ENCODE peak calls at places on chromosomes 16 and 17, in ten cellular contexts. J is cardiac muscle cell, O is GM23338, U is foreskin fibroblast, G is GM10248, C is spleen, P is fibroblast of lung, H is H9, A is GM06990, I is upper lobe of right lung. V is an unnamed sample.

GRCh38 chr17:75364078-75364477 is 41.4 kb downstream of the GRB2 start:
- DNase-seq in U (peak; percentile 75), P (peak; percentile 67), G (no peak), J (peak; percentile 66), C (no peak), A (no peak), I (no peak), O (no peak), H (no peak), V (peak; percentile 20)

GRCh38 chr17:32763855-32764439 is 113.0 kb downstream of the MYO1D start:
- DNase-seq in J (no peak), I (no peak), G (no peak), C (no peak), P (no peak), O (no peak), A (no peak), U (no peak), H (no peak), V (no peak)

GRCh38 chr16:57482845-57483545 is 3.3 kb downstream of the DOK4 start:
- DNase-seq in H (no peak), P (no peak), C (peak; percentile 55), G (no peak), I (no peak), O (no peak), U (no peak), A (no peak), J (no peak), V (no peak)

GRCh38 chr16:84825896-84826557 is 6.2 kb downstream of the CRISPLD2 start:
- DNase-seq in A (no peak), P (peak; percentile 67), C (no peak), U (peak; percentile 87), O (no peak), J (no peak), H (no peak), G (no peak), I (no peak), V (no peak)

GRCh38 chr17:12034538-12034937 is 13.9 kb downstream of the MAP2K4 start:
- DNase-seq in U (no peak), G (no peak), J (no peak), I (no peak), P (no peak), O (no peak), H (no peak), A (no peak), C (no peak), V (no peak)

GRCh38 chr16:67719778-67720144 is 645 bp upstream of the GFOD2 start:
- DNase-seq in J (peak; percentile 58), P (peak; percentile 48), C (peak; percentile 51), O (peak; percentile 45), U (peak; percentile 75), I (peak; percentile 52), H (no peak), A (no peak), G (no peak), V (no peak)

GRCh38 chr17:10775740-10776333 is 28.1 kb downstream of the TMEM238L start:
- DNase-seq in A (no peak), U (no peak), G (no peak), P (no peak), C (no peak), H (no peak), O (no peak), J (no peak), I (no peak), V (no peak)

GRCh38 chr16:56848056-56848936 is 16.7 kb upstream of the SLC12A3 start:
- DNase-seq in U (peak; percentile 86), H (no peak), P (peak; percentile 73), A (no peak), I (peak; percentile 62), O (no peak), G (no peak), J (peak; percentile 75), C (peak; percentile 38), V (peak; percentile 14)

GRCh38 chr17:48155889-48156670 is 48.5 kb downstream of the SNX11 start:
- DNase-seq in I (no peak), G (no peak), P (no peak), A (no peak), O (peak; percentile 56), J (no peak), C (no peak), H (peak; percentile 61), U (no peak), V (no peak)

GRCh38 chr16:799948-800833 is at the start of gene GNG13:
- DNase-seq in A (no peak), O (peak; percentile 69), P (no peak), I (no peak), G (no peak), J (no peak), U (peak; percentile 38), H (peak; percentile 74), C (no peak), V (no peak)

DNA sequence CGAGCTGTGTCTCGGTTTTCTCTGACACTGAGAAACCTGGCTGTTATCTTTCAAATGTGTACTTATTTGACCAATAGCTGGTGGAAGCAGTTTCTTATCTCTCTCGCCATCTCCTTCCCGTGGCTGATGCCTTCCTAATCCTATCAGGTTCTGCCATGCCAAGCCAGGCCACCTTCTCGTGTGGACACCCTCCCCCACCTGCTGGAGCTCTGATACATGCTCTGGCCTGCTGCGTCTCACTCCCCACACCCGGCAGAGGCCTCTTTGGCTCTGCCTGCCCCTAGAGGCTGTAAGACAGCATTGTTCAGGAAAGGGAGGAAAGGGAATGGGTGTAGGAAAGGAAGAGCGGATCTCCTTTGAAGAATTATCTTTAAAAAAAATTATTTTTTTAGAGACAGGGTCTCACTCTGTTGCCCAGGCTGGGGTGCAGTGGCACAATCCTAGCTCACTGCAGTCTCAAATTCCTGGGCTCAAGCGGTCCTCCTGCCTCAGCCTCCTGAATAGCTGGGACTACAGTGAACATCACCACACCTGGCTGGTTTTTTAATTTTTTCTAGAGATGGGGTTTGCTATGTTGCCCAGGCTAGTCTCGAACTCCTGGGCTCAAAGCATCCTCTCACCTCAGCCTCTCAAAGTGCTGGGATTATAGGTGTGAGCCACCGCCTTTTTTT is 7.5 kb upstream of the ARMC5 start:
- DNase-seq in C (no peak), J (peak; percentile 79), G (no peak), P (peak; percentile 72), U (peak; percentile 90), I (peak; percentile 71), O (peak; percentile 85), H (peak; percentile 74), A (no peak), V (no peak)
- TF ChIP-seq CTCF in C (peak; percentile 21), J (peak; percentile 78), G (peak; percentile 13), P (peak; percentile 62), U (peak; percentile 83), I (peak; percentile 49), O (peak; percentile 56), H (peak; percentile 71), A (peak; percentile 48), V (peak; percentile 65)

GRCh38 chr17:50539762-50540440 is 7.1 kb upstream of the SPATA20 start:
- DNase-seq in U (no peak), H (peak; percentile 89), J (no peak), C (no peak), O (peak; percentile 60), A (no peak), P (no peak), I (no peak), G (no peak), V (no peak)

GRCh38 chr17:50541402-50541915 is 5.5 kb upstream of the SPATA20 start:
- DNase-seq in G (no peak), A (no peak), J (no peak), P (no peak), U (no peak), H (no peak), C (no peak), I (no peak), O (no peak), V (no peak)

GRCh38 chr17:50540485-50541401 is 6.2 kb upstream of the SPATA20 start:
- DNase-seq in H (no peak), U (no peak), O (no peak), C (no peak), A (no peak), G (no peak), I (no peak), P (no peak), J (no peak), V (no peak)

GRCh38 chr17:50542795-50543774 is 3.9 kb upstream of the SPATA20 start:
- DNase-seq in A (no peak), U (no peak), G (no peak), O (no peak), J (no peak), C (no peak), P (no peak), H (no peak), I (peak; percentile 85), V (no peak)

GRCh38 chr17:50541916-50542688 is 4.9 kb upstream of the SPATA20 start:
- DNase-seq in A (peak; percentile 87), J (peak; percentile 87), O (peak; percentile 94), P (peak; percentile 62), G (peak; percentile 98), I (peak; percentile 94), U (peak; percentile 94), H (peak; percentile 92), C (peak; percentile 97), V (no peak)
- TF ChIP-seq CTCF in A (peak; percentile 24), J (peak; percentile 16), O (no peak), P (peak; percentile 3), G (peak; percentile 27), I (peak; percentile 36), U (peak; percentile 19), H (peak; percentile 34), C (no peak), V (peak; percentile 29)

GRCh38 chr16:21277927-21278706 is at the start of gene CRYM:
- DNase-seq in J (peak; percentile 39), U (peak; percentile 74), G (peak; percentile 81), A (peak; percentile 56), I (peak; percentile 83), H (peak; percentile 81), O (peak; percentile 89), C (peak; percentile 89), P (peak; percentile 29), V (no peak)
- TF ChIP-seq CTCF in J (peak; percentile 78), U (peak; percentile 76), G (peak; percentile 76), A (peak; percentile 96), I (peak; percentile 75), H (peak; percentile 99), O (peak; percentile 82), C (peak; percentile 50), P (peak; percentile 71), V (peak; percentile 82)

GRCh38 chr17:7551396-7551795 is 2.5 kb downstream of the TNFSF12 start:
- DNase-seq in U (no peak), H (no peak), J (no peak), A (no peak), O (no peak), I (no peak), P (no peak), C (no peak), G (no peak), V (no peak)

GRCh38 chr17:7550359-7550758 is 1.5 kb downstream of the TNFSF12 start:
- DNase-seq in C (no peak), H (no peak), O (no peak), G (no peak), A (no peak), J (no peak), I (no peak), P (no peak), U (no peak), V (no peak)

GRCh38 chr17:7548585-7549400 is at the start of gene TNFSF12:
- DNase-seq in J (peak; percentile 38), G (peak; percentile 76), U (peak; percentile 66), A (peak; percentile 64), C (peak; percentile 94), H (peak; percentile 68), P (peak; percentile 25), O (peak; percentile 68), I (peak; percentile 88), V (no peak)

GRCh38 chr17:7552621-7553051 is 3.8 kb downstream of the TNFSF12 start:
- DNase-seq in H (no peak), I (no peak), P (no peak), O (no peak), A (no peak), G (peak; percentile 73), C (peak; percentile 45), J (no peak), U (no peak), V (no peak)

GRCh38 chr17:7549401-7550055 is 670 bp downstream of the TNFSF12 start:
- DNase-seq in U (no peak), C (peak; percentile 88), J (no peak), O (no peak), I (peak; percentile 80), P (no peak), G (no peak), A (no peak), H (no peak), V (no peak)
- TF ChIP-seq CTCF in U (no peak), C (no peak), J (no peak), O (no peak), I (no peak), P (peak; percentile 1), G (no peak), A (no peak), H (no peak), V (no peak)